ENCODE peak calls at places on chromosomes 4 and X, in nine cellular contexts. J is fibroblast of lung, P is bronchial epithelial cell, S is CD14-positive monocyte, Z is fibroblast of pulmonary artery, Q is tibial artery, F is pancreas, B is lower leg skin, Y is fibroblast of mammary gland. I is an unnamed sample.

GRCh38 chr4:154329268-154329858 is 162.2 kb downstream of the DCHS2 start:
- DNase-seq in J (peak; percentile 49), P (peak; percentile 43), S (no peak), Z (peak; percentile 46), Q (no peak), F (no peak), B (no peak), Y (peak; percentile 57), I (peak; percentile 2)

GRCh38 chr4:134999169-134999568 is 797.6 kb upstream of the PABPC4L start:
- DNase-seq in J (no peak), P (no peak), S (no peak), Z (no peak), Q (no peak), F (no peak), B (no peak), Y (no peak), I (no peak)

GRCh38 chr4:181688886-181689285 is 554.3 kb upstream of the TENM3 start:
- DNase-seq in J (no peak), P (no peak), S (no peak), Z (no peak), Q (no peak), F (no peak), B (no peak), Y (peak; percentile 11), I (no peak)

GRCh38 chr4:110196206-110196870 is 2.1 kb downstream of the ELOVL6 start:
- DNase-seq in J (peak; percentile 40), P (no peak), S (no peak), Z (no peak), Q (peak; percentile 28), F (peak; percentile 42), B (peak; percentile 89), Y (peak; percentile 48), I (peak; percentile 53)

GRCh38 chrX:11929476-11929875 is 171.4 kb downstream of the MSL3 start:
- DNase-seq in J (no peak), P (peak; percentile 64), S (no peak), Z (peak; percentile 33), Q (no peak), F (no peak), B (no peak), Y (peak; percentile 5), I (no peak)

GRCh38 chr4:13777341-13777740 is 149.8 kb upstream of the BOD1L1 start:
- DNase-seq in J (no peak), P (peak; percentile 6), S (no peak), Z (no peak), Q (no peak), F (no peak), B (no peak), Y (peak; percentile 51), I (no peak)

GRCh38 chrX:154300815-154301214 is 5.2 kb downstream of the TKTL1 start:
- DNase-seq in J (no peak), P (no peak), S (peak; percentile 76), Z (no peak), Q (no peak), F (no peak), B (no peak), Y (no peak), I (no peak)

GRCh38 chrX:104098151-104098808 is 14.0 kb upstream of the ZCCHC18 start:
- DNase-seq in J (peak; percentile 79), P (peak; percentile 72), S (no peak), Z (peak; percentile 83), Q (no peak), F (peak; percentile 29), B (no peak), Y (peak; percentile 77), I (peak; percentile 61)

GRCh38 chr4:84319124-84319523 is 180.0 kb downstream of the NKX6-1 start:
- DNase-seq in J (peak; percentile 6), P (peak; percentile 22), S (no peak), Z (peak; percentile 1), Q (peak; percentile 34), F (no peak), B (no peak), Y (peak; percentile 66), I (no peak)

GRCh38 chr4:180923476-180923875 is 1319.7 kb upstream of the TENM3 start:
- DNase-seq in J (peak; percentile 90), P (peak; percentile 12), S (no peak), Z (peak; percentile 14), Q (no peak), F (no peak), B (no peak), Y (peak; percentile 63), I (no peak)

GRCh38 chr4:151325320-151326246 is at the start of gene SH3D19:
- DNase-seq in J (peak; percentile 58), P (peak; percentile 69), S (no peak), Z (peak; percentile 81), Q (peak; percentile 60), F (peak; percentile 74), B (peak; percentile 93), Y (peak; percentile 62), I (no peak)

GRCh38 chr4:136183513-136183912 is 1348.8 kb downstream of the PCDH18 start:
- DNase-seq in J (no peak), P (no peak), S (no peak), Z (no peak), Q (no peak), F (no peak), B (no peak), Y (no peak), I (no peak)

GRCh38 chr4:40622913-40623312 is 6.8 kb downstream of the RBM47 start:
- DNase-seq in J (no peak), P (peak; percentile 94), S (no peak), Z (no peak), Q (no peak), F (peak; percentile 45), B (no peak), Y (no peak), I (no peak)

GRCh38 chr4:76250962-76251361 is 559 bp upstream of the FAM47E start:
- DNase-seq in J (peak; percentile 4), P (no peak), S (no peak), Z (no peak), Q (no peak), F (no peak), B (no peak), Y (no peak), I (peak; percentile 5)

GRCh38 chrX:47745386-47745785 is 86.4 kb upstream of the UXT start:
- DNase-seq in J (no peak), P (peak; percentile 15), S (no peak), Z (no peak), Q (no peak), F (no peak), B (no peak), Y (peak; percentile 80), I (no peak)

DNA sequence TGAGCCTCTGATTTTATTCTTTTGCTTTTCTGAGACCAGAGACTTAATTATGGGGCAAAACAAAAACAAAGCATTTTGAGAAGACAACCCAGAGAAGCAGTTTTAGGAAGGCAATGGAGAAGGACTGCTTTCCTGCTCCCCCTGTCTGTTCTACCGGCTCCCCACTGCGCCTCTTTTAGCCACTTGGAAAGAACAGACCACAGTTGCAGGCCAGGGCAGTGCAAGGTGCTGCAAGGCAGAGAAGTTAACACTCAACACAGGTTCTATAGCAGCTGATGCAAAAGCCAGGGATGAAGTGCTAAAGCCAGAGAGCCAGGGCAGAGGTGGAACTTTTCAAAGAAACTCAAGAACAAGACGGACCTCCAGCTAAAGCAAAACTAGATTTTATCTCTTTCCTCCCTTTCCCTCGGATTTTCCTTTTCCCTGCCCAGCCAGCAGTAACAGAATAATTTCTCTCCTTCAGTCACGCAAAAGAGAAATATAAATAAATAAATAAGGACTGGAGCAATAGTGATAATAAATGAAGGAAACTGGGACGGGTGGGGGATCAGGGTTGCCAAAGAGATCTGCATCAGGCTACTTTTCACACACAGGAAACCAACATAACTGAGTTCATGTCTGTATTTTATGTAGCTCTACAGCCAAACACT is 10.4 kb downstream of the SH3RF1 start:
- DNase-seq in J (no peak), P (no peak), S (no peak), Z (no peak), Q (no peak), F (no peak), B (no peak), Y (no peak), I (no peak)
- TF ChIP-seq CTCF in J (peak; percentile 7), P (no peak), S (no peak), Z (no peak), Q (no peak), F (no peak), B (no peak), Y (no peak), I (no peak)

GRCh38 chr4:89727236-89727635 is 109.7 kb downstream of the SNCA start:
- DNase-seq in J (no peak), P (peak; percentile 75), S (no peak), Z (no peak), Q (no peak), F (no peak), B (no peak), Y (no peak), I (no peak)

GRCh38 chr4:89719536-89719935 is 117.4 kb downstream of the SNCA start:
- DNase-seq in J (no peak), P (no peak), S (no peak), Z (no peak), Q (no peak), F (no peak), B (no peak), Y (peak; percentile 12), I (no peak)

GRCh38 chr4:89724716-89725115 is 112.2 kb downstream of the SNCA start:
- DNase-seq in J (peak; percentile 71), P (peak; percentile 84), S (no peak), Z (peak; percentile 46), Q (no peak), F (no peak), B (no peak), Y (peak; percentile 70), I (no peak)

GRCh38 chr4:89722517-89722916 is 114.4 kb downstream of the SNCA start:
- DNase-seq in J (no peak), P (no peak), S (no peak), Z (no peak), Q (no peak), F (no peak), B (no peak), Y (no peak), I (no peak)

GRCh38 chr4:89723096-89723495 is 113.9 kb downstream of the SNCA start:
- DNase-seq in J (no peak), P (no peak), S (no peak), Z (no peak), Q (no peak), F (no peak), B (no peak), Y (no peak), I (no peak)
- TF ChIP-seq CTCF in J (no peak), P (no peak), S (no peak), Z (no peak), Q (no peak), F (no peak), B (no peak), Y (no peak), I (no peak)

DNA sequence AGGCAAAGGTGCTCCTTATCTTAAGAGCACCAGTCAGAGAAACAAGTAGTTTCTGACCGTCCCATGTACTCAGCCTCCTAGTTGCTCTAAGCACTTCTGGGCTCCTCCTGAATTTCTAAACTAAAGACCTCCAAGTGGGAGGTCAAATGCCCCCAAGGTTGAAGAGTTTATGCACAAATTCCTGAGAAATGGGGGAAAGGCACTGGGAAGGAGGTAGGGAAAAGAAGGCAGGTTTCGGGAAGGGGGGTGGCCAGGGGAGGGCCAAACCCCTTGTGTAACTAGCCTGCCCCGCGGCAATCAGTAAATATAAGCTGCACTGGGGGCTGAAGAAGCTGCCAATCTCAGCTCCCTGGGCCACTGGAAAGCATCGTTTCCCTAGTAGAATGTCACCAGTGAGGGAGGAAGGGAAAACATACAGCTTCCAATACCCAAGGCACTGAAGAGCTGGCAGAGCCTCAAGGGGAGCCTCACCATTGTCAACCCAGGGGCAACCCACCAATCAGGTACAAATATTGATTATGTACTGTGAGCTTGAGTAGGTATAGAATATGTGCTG is 3.4 kb downstream of the FOXO4 start:
- DNase-seq in J (no peak), P (no peak), S (no peak), Z (no peak), Q (no peak), F (no peak), B (peak; percentile 48), Y (no peak), I (no peak)
- TF ChIP-seq CTCF in J (no peak), P (no peak), S (no peak), Z (no peak), Q (no peak), F (no peak), B (no peak), Y (no peak), I (no peak)

GRCh38 chr4:118012142-118012541 is 22.1 kb upstream of the NDST3 start:
- DNase-seq in J (no peak), P (no peak), S (no peak), Z (no peak), Q (no peak), F (no peak), B (no peak), Y (no peak), I (no peak)
- TF ChIP-seq CTCF in J (peak; percentile 31), P (peak; percentile 12), S (no peak), Z (no peak), Q (no peak), F (no peak), B (no peak), Y (peak; percentile 8), I (no peak)

I was measured in activated CD8-positive, alpha-beta T cell treated with anti-CD3 and anti-CD28 coated beads for 36 hours.